ENCODE peak calls at places on chromosomes 7 and 10, in four cellular contexts. O is fibroblast of the aortic adventitia, U is activated B cell treated with CpG ODN at 0.5 μM for 24 hours, B is transverse colon. R is an unnamed sample.

GRCh38 chr7:110590415-110590814 is 500.5 kb upstream of the LRRN3 start:
- DNase-seq in O (no peak), U (no peak), B (no peak), R (no peak)

GRCh38 chr7:100089458-100090201 is 861 bp downstream of the COPS6 start:
- DNase-seq in B (no peak), O (peak), U (no peak), R (no peak)

GRCh38 chr7:76302299-76303056 is at the start of gene HSPB1:
- DNase-seq in O (peak), U (peak), B (peak), R (no peak)

GRCh38 chr7:108442039-108442568 is 14.1 kb downstream of the NRCAM start:
- DNase-seq in B (no peak), O (no peak), U (no peak), R (no peak)

GRCh38 chr10:70441877-70442205 is 360 bp upstream of the NODAL start:
- DNase-seq in U (no peak), B (no peak), O (no peak), R (no peak)

GRCh38 chr10:87860156-87860795 is 3.1 kb downstream of the KLLN start:
- DNase-seq in B (no peak), O (peak), U (no peak), R (no peak)

GRCh38 chr7:5282464-5283316 is at the start of gene SLC29A4:
- DNase-seq in B (peak), U (no peak), O (peak), R (no peak)

GRCh38 chr10:13724484-13724883 is 137.7 kb downstream of the PRPF18 start:
- DNase-seq in O (peak), U (no peak), B (no peak), R (no peak)

GRCh38 chr10:117503170-117503885 is 39.2 kb upstream of the EMX2 start:
- DNase-seq in U (no peak), O (peak), B (no peak), R (no peak)

GRCh38 chr7:156604311-156604710 is 36.3 kb upstream of the RNF32 start:
- DNase-seq in U (no peak), O (no peak), B (no peak), R (no peak)

DNA sequence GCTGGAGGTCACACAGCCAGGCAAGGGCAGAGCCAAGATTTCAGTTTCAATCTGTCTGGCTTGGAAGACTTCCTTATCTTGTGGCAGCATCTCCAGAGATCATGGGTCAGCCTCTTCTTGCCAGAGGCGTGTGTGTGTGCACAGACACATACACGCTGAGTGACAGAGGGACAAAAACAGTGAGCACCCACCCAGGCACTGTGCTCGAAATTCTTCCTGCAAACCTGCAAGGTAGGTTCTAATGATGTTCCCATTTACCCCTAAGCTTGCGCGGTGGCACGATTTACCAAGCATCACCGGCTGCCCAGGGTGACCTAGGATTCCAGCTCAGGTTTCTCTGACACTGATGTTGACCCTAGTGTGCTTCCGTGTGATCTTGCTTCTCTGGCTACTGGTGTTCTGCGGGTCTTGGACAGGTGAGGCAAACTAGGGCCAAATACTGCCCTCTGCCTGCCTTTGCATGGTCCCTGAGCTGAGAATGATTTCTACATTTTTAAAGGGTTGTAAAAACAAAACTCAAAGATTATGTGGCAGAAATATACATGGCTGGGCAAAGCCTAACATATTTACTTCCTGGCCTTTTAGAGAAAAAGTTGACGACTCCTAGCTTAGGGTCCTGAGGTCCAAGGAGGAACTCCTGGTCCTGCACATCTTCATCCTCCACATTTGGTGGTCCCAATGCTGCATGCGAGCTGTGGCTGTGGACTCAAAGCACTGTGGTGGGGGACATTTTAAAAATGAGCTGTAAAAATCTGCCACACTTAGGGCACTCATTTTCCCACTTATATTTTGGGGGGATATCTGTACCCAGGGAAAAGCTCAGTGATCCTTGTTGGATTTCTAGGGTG is 268.5 kb downstream of the RPS24 start:
- DNase-seq in O (no peak), U (no peak), B (no peak), R (no peak)
- TF ChIP-seq CTCF in O (peak), U (no peak), B (no peak), R (no peak)

GRCh38 chr10:29533696-29534285 is 101.0 kb downstream of the SVIL start:
- DNase-seq in B (no peak), O (peak), U (no peak), R (no peak)

GRCh38 chr10:29533046-29533445 is 101.7 kb downstream of the SVIL start:
- DNase-seq in U (no peak), B (no peak), O (no peak), R (no peak)

GRCh38 chr10:29535778-29536459 is 98.9 kb downstream of the SVIL start:
- DNase-seq in U (no peak), O (no peak), B (no peak), R (no peak)

GRCh38 chr10:29534590-29534989 is 100.2 kb downstream of the SVIL start:
- DNase-seq in U (no peak), B (no peak), O (no peak), R (no peak)

DNA sequence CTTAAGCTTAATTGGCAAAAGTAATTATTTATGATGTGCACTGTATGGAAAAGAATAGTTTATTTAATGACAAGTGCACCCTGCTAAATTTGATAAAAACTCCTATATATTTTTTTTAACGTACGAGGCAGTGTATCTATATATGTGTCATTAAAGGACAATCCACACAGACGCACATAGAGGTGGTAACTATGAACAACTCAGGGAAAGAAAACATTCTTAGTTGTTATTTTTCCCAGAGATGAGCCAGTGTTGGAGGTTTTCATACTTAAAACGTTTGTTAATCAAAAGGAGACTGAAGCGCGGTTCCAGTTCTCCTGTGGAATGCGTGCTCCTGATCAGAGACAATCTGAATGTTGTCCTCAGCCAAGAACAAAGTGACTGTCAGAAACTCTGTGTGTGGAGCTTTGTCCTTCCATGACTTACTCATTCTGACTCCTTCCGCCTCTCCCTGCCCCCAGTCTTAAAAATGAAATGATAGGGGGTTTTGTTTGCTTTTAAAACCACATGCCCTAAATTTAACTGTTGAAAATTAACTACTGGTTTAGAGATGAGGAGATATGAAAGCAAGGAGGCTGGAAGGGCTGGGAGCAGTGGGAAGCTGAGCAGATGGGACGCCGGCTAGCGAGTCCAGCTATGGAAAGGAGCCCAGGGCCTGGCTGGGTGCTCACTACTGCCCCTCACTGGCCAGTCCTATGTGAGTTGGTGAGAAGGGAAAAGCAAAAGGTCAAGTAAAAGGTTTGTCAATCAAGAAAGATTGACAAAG is 99.6 kb downstream of the SVIL start:
- DNase-seq in U (no peak), O (peak), B (peak), R (no peak)
- TF ChIP-seq CTCF in U (no peak), O (peak), B (peak), R (peak)

DNA sequence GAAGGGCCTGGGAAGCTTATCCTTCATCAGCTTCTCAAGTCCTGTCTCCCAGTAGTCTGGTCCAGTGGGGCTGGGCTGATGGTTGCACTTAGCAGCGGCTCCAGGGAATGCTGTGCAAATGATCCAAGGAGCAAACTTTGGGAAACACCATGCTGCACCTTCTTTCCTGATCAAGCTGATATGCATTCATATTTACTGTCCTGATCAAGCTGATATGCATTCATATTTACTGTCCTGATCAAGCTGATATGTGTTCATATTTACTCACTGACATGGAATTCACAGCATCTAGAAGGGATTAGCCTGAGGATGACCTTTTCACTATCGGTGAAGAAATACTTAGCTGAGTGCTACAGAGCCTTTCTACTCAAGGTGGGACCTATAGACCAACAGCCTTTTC is 330.7 kb downstream of the BMPER start:
- DNase-seq in U (no peak), O (no peak), B (no peak), R (no peak)
- TF ChIP-seq CTCF in U (no peak), O (no peak), B (no peak), R (no peak)

GRCh38 chr10:101663097-101663496 is 31.9 kb downstream of the FBXW4 start:
- DNase-seq in U (no peak), O (no peak), B (no peak), R (no peak)

GRCh38 chr10:101655581-101655980 is 39.4 kb downstream of the FBXW4 start:
- DNase-seq in O (peak), U (no peak), B (peak), R (no peak)

GRCh38 chr10:101656915-101657314 is 38.1 kb downstream of the FBXW4 start:
- DNase-seq in O (no peak), B (no peak), U (no peak), R (no peak)

GRCh38 chr10:101660268-101660667 is 34.7 kb downstream of the FBXW4 start:
- DNase-seq in U (no peak), B (no peak), O (no peak), R (no peak)

GRCh38 chr10:101658910-101659309 is 36.1 kb downstream of the FBXW4 start:
- DNase-seq in U (no peak), O (no peak), B (no peak), R (no peak)
- TF ChIP-seq CTCF in U (no peak), O (no peak), B (no peak), R (no peak)